ENCODE peak calls at places on chromosomes 7 and 10, in seven cellular contexts. L is IMR-90, J is Panc1, D is stomach, M is H9, O is keratinocyte, X is MM.1S. H is an unnamed sample.

GRCh38 chr7:159098424-159098786 is 46.3 kb downstream of the VIPR2 start:
- DNase-seq in L (no peak), J (no peak), D (peak; percentile 5), M (peak; percentile 22), O (no peak), X (no peak), H (no peak)

GRCh38 chr10:129970404-129971364 is 6.6 kb upstream of the EBF3 start:
- DNase-seq in L (no peak), J (no peak), D (no peak), M (no peak), O (no peak), X (no peak), H (no peak)

GRCh38 chr7:135186841-135187253 is 16.3 kb upstream of the CYREN start:
- DNase-seq in L (no peak), J (no peak), D (peak; percentile 22), M (no peak), O (no peak), X (no peak), H (no peak)

GRCh38 chr10:21978191-21978862 is 25.2 kb downstream of the DNAJC1 start:
- DNase-seq in L (peak; percentile 81), J (no peak), D (no peak), M (no peak), O (no peak), X (no peak), H (no peak)

GRCh38 chr10:117311261-117311660 is 64.0 kb downstream of the PDZD8 start:
- DNase-seq in L (no peak), J (no peak), D (no peak), M (no peak), O (no peak), X (no peak), H (no peak)

GRCh38 chr7:143305423-143306070 is 10.4 kb upstream of the CLCN1 start:
- DNase-seq in L (peak; percentile 37), J (no peak), D (peak; percentile 93), M (peak; percentile 64), O (no peak), X (peak; percentile 28), H (no peak)

GRCh38 chr7:82335927-82336326 is 107.7 kb downstream of the CACNA2D1 start:
- DNase-seq in L (peak; percentile 66), J (no peak), D (no peak), M (no peak), O (no peak), X (no peak), H (no peak)

GRCh38 chr7:131369354-131369753 is 41.7 kb downstream of the MKLN1 start:
- DNase-seq in L (no peak), J (no peak), D (no peak), M (no peak), O (no peak), X (no peak), H (no peak)

GRCh38 chr7:151063212-151063561 is 3.8 kb downstream of the SLC4A2 start:
- DNase-seq in L (peak; percentile 69), J (no peak), D (no peak), M (no peak), O (no peak), X (no peak), H (no peak)

GRCh38 chr10:114647545-114648138 is 10.4 kb downstream of the ABLIM1 start:
- DNase-seq in L (peak; percentile 41), J (no peak), D (no peak), M (no peak), O (no peak), X (no peak), H (no peak)

GRCh38 chr10:89799573-89799972 is 98.2 kb downstream of the KIF20B start:
- DNase-seq in L (no peak), J (no peak), D (no peak), M (no peak), O (no peak), X (no peak), H (no peak)

GRCh38 chr7:46524350-46524749 is 603.3 kb upstream of the IGFBP3 start:
- DNase-seq in L (peak; percentile 22), J (no peak), D (no peak), M (no peak), O (no peak), X (no peak), H (no peak)
- H3K27ac ChIP-seq in L (no peak overlapping the region), J (no peak overlapping the region), D (no peak overlapping the region), M (no peak overlapping the region), O (no peak overlapping the region), X (no peak overlapping the region), H (no peak overlapping the region)

GRCh38 chr10:119596537-119597404 is at the start of gene TIAL1:
- DNase-seq in L (peak; percentile 99), J (peak; percentile 99), D (peak; percentile 98), M (peak; percentile 100), O (peak; percentile 98), X (peak; percentile 99), H (peak; percentile 91)
- TF ChIP-seq CTCF in L (no peak), J (no peak), D (no peak), M (no peak), O (no peak), X (no peak), H (no peak)

DNA sequence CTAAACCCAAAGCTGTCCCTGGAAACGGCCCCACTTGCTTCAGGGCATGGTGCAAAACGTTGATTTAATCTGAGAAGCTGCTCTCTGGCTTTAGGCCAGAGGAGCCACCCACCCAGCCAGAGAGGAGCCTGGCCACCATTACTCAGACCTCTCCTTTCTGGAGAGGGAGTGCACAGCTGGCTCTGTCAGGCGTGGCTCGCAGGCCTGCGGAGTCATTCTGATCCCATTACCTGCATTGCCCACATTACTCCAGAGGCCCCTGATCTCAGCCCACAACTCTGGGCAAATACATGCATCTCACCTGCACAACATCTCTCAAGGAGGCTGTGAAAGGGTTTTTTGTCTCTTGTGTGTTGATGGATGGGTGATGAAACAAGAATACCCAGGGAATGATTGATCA is 370.0 kb upstream of the IGFBP3 start:
- DNase-seq in L (peak; percentile 54), J (no peak), D (no peak), M (no peak), O (peak; percentile 71), X (no peak), H (no peak)
- H3K27ac ChIP-seq in L (no peak overlapping the region), J (no peak overlapping the region), D (no peak overlapping the region), M (no peak overlapping the region), O (peak overlapping the region; percentile 92), X (no peak overlapping the region), H (no peak overlapping the region)

GRCh38 chr7:116630932-116631449 is 41.0 kb upstream of the MET start:
- DNase-seq in L (peak; percentile 82), J (peak; percentile 93), D (peak; percentile 86), M (peak; percentile 42), O (peak; percentile 88), X (peak; percentile 67), H (peak; percentile 27)

GRCh38 chr7:116631676-116632075 is 40.3 kb upstream of the MET start:
- DNase-seq in L (no peak), J (no peak), D (no peak), M (no peak), O (no peak), X (no peak), H (no peak)

GRCh38 chr7:116632349-116632748 is 39.6 kb upstream of the MET start:
- DNase-seq in L (peak; percentile 54), J (no peak), D (no peak), M (no peak), O (no peak), X (no peak), H (no peak)

GRCh38 chr7:116630357-116630756 is 41.6 kb upstream of the MET start:
- DNase-seq in L (no peak), J (no peak), D (no peak), M (no peak), O (no peak), X (peak; percentile 92), H (no peak)

GRCh38 chr7:116633131-116633988 is 38.6 kb upstream of the MET start:
- DNase-seq in L (no peak), J (peak; percentile 75), D (no peak), M (no peak), O (peak; percentile 13), X (no peak), H (no peak)
- TF ChIP-seq CTCF in L (no peak), J (peak; percentile 41), D (no peak), M (no peak), O (no peak), X (peak; percentile 6), H (no peak)